ENCODE peak calls at places on chromosomes 3 and 15, in five cellular contexts. One of them, this sample, is unnamed.

GRCh38 chr15:26967719-26968269 is 3.2 kb upstream of the GABRG3 start:
- DNase-seq in A673: no peak
- DNase-seq in testis: peak
- DNase-seq in IMR-90: no peak
- DNase-seq in HL-60: no peak
- DNase-seq in this sample: no peak

GRCh38 chr15:79030470-79030869 is 60.1 kb downstream of the RASGRF1 start:
- DNase-seq in IMR-90: no peak
- DNase-seq in HL-60: no peak
- DNase-seq in A673: no peak
- DNase-seq in testis: no peak
- DNase-seq in this sample: no peak

GRCh38 chr15:51750942-51751686 is at the start of gene TMOD2:
- DNase-seq in A673: peak
- DNase-seq in testis: peak
- DNase-seq in IMR-90: peak
- DNase-seq in HL-60: no peak
- DNase-seq in this sample: peak

GRCh38 chr15:56856934-56857333 is 61.5 kb upstream of the TCF12 start:
- DNase-seq in testis: no peak
- DNase-seq in A673: no peak
- DNase-seq in HL-60: no peak
- DNase-seq in IMR-90: no peak
- DNase-seq in this sample: no peak

GRCh38 chr3:123290107-123290930 is 88.6 kb downstream of the SEC22A start:
- DNase-seq in IMR-90: no peak
- DNase-seq in testis: peak
- DNase-seq in HL-60: no peak
- DNase-seq in A673: no peak
- DNase-seq in this sample: no peak

GRCh38 chr3:46280105-46280797 is 38.0 kb downstream of the CCR3 start:
- DNase-seq in IMR-90: peak
- DNase-seq in testis: no peak
- DNase-seq in HL-60: no peak
- DNase-seq in A673: no peak
- DNase-seq in this sample: no peak

GRCh38 chr15:45641374-45641778 is 6.5 kb downstream of the SQOR start:
- DNase-seq in HL-60: peak
- DNase-seq in IMR-90: peak
- DNase-seq in A673: no peak
- DNase-seq in testis: no peak
- DNase-seq in this sample: peak

GRCh38 chr3:9732080-9732752 is 681 bp downstream of the BRPF1 start:
- DNase-seq in HL-60: no peak
- DNase-seq in testis: peak
- DNase-seq in A673: no peak
- DNase-seq in IMR-90: no peak
- DNase-seq in this sample: no peak

GRCh38 chr15:76358453-76358852 is 21.9 kb downstream of the ISL2 start:
- DNase-seq in HL-60: no peak
- DNase-seq in A673: no peak
- DNase-seq in IMR-90: no peak
- DNase-seq in testis: no peak
- DNase-seq in this sample: no peak

GRCh38 chr3:32237670-32238026 is 832 bp upstream of the CMTM8 start:
- DNase-seq in IMR-90: no peak
- DNase-seq in A673: no peak
- DNase-seq in HL-60: no peak
- DNase-seq in testis: no peak
- DNase-seq in this sample: no peak

GRCh38 chr3:32241100-32241499 is 2.6 kb downstream of the CMTM8 start:
- DNase-seq in testis: no peak
- DNase-seq in A673: no peak
- DNase-seq in IMR-90: no peak
- DNase-seq in HL-60: no peak
- DNase-seq in this sample: no peak

GRCh38 chr3:32238027-32238815 is at the start of gene CMTM8:
- DNase-seq in testis: peak
- DNase-seq in A673: peak
- DNase-seq in IMR-90: no peak
- DNase-seq in HL-60: no peak
- DNase-seq in this sample: peak

GRCh38 chr3:32238816-32239637 is 547 bp downstream of the CMTM8 start:
- DNase-seq in A673: peak
- DNase-seq in HL-60: peak
- DNase-seq in testis: peak
- DNase-seq in IMR-90: peak
- DNase-seq in this sample: peak

DNA sequence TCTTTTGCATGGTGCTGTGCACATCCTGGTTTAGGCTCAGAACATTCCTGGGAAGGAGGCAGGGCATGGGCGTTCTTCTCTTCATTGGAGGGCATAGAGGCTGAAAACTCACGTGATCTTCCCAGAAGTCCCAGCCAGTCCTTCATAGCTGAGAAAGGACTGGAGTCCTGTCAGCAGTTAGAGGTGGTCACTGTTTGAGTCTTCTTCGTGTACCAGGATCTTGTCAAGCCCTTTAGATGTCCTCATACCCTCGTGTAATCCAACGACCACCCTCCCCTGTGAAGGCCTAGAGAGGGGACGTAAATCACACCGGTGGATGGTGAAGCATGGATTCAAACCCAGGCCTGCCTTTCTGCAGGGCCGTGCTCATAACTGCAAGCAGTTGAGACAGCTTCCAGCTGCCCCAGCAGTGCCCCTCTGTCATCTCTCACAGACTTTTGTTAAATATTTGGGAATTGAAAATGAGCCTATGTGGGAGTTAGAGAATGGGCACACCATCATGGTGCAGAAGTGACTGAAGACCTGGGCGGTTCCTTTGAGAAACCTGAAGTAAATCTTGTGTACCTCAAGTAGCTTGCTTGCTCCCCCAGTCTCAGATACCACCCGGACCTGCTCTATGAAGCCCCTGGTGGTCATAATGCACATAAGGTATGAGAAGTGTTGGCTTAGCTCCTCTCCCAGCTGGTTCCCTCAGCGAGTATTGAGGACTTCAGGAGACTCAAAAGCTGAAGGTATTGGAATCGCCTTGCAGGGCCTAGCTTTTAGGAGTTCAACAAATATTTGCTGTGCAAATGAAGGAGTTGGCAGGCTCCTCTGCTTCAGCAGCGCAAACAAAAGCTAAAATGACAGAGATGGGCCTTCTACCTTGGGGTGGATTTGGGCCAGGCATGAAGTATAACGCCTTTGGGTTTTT is 1.4 kb downstream of the CMTM8 start:
- DNase-seq in testis: no peak
- DNase-seq in HL-60: no peak
- DNase-seq in A673: peak
- DNase-seq in IMR-90: no peak
- DNase-seq in this sample: peak
- H3K4me3 ChIP-seq in testis: no peak
- H3K4me3 ChIP-seq in HL-60: no peak
- H3K4me3 ChIP-seq in A673: peak
- H3K4me3 ChIP-seq in IMR-90: no peak
- H3K4me3 ChIP-seq in this sample: peak

GRCh38 chr3:197496746-197497125 is 59.0 kb downstream of the BDH1 start:
- DNase-seq in IMR-90: no peak
- DNase-seq in testis: no peak
- DNase-seq in HL-60: no peak
- DNase-seq in A673: peak
- DNase-seq in this sample: no peak
- H3K27ac ChIP-seq in IMR-90: no peak
- H3K27ac ChIP-seq in testis: no peak
- H3K27ac ChIP-seq in HL-60: no peak
- H3K27ac ChIP-seq in A673: peak
- H3K27ac ChIP-seq in this sample: no peak

GRCh38 chr15:70701891-70702568 is 61.3 kb downstream of the UACA start:
- DNase-seq in HL-60: no peak
- DNase-seq in A673: peak
- DNase-seq in testis: peak
- DNase-seq in IMR-90: peak
- DNase-seq in this sample: no peak

GRCh38 chr15:70698991-70699390 is 64.4 kb downstream of the UACA start:
- DNase-seq in testis: no peak
- DNase-seq in HL-60: no peak
- DNase-seq in A673: no peak
- DNase-seq in IMR-90: no peak
- DNase-seq in this sample: no peak

GRCh38 chr15:70702584-70702983 is 60.8 kb downstream of the UACA start:
- DNase-seq in testis: no peak
- DNase-seq in IMR-90: no peak
- DNase-seq in A673: no peak
- DNase-seq in HL-60: no peak
- DNase-seq in this sample: no peak

GRCh38 chr15:70698412-70698811 is 64.9 kb downstream of the UACA start:
- DNase-seq in IMR-90: no peak
- DNase-seq in A673: no peak
- DNase-seq in testis: no peak
- DNase-seq in HL-60: no peak
- DNase-seq in this sample: no peak

DNA sequence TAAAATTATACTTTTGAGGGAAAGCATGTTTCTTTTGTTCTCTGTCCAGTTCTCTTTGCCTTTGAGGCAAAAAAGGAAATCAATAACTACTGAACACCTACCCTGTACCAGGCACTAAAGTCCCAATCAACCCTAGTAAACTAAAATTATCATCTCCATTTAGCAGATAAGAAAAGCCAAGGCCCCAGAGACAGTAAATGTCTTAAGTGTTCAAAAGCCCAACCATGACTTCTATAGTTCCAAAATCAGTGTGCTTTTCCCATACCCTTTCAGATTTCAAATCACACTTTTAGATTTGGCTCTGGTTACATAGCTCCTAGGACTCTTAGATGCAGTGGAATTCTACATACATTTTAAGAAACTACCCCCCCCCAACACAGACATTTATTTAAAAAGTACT is 63.5 kb downstream of the UACA start:
- DNase-seq in testis: no peak
- DNase-seq in IMR-90: no peak
- DNase-seq in HL-60: no peak
- DNase-seq in A673: no peak
- DNase-seq in this sample: no peak
- H3K4me3 ChIP-seq in testis: no peak
- H3K4me3 ChIP-seq in IMR-90: no peak
- H3K4me3 ChIP-seq in HL-60: no peak
- H3K4me3 ChIP-seq in A673: no peak
- H3K4me3 ChIP-seq in this sample: no peak

DNA sequence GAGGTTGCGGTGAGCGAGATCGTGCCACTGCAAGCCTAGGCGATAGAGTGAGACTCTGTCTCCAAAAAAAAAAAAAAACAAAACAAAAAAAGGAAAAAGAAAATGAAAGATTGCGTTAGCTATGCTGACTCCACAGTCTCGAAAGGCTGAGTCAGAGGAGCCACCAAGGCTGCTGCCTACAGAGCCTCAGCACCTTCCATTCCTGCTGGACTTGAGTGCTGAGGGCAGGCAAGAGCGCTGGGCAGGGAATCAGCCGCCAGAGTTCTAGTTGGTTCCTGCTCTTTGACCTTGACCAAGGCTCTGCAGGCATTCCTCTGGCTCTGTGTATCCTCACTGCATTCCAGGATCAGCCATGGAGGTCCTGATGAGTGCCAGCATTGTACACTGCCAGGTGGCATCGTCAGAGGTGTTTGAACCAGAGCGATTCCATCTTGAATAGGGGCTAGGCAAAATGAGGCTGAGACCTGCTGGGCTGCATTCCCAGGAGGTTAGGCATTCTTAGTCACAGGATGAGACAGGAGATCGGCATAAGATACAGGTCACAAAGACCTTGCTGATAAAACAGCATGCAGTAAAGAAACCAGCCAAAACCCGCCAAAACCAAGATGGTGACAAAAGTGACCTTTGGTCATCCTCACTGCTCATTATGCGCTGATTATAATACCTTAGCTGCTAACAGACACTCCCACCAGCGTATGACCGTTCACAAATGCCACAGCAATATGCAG is 5.9 kb downstream of the MESP2 start:
- DNase-seq in testis: peak
- DNase-seq in A673: no peak
- DNase-seq in IMR-90: peak
- DNase-seq in HL-60: no peak
- DNase-seq in this sample: peak
- H3K27ac ChIP-seq in testis: no peak
- H3K27ac ChIP-seq in A673: no peak
- H3K27ac ChIP-seq in IMR-90: no peak
- H3K27ac ChIP-seq in HL-60: no peak
- H3K27ac ChIP-seq in this sample: peak

GRCh38 chr3:195124378-195124985 is 146.5 kb downstream of the XXYLT1 start:
- DNase-seq in HL-60: no peak
- DNase-seq in IMR-90: no peak
- DNase-seq in testis: no peak
- DNase-seq in A673: no peak
- DNase-seq in this sample: no peak
- H3K4me3 ChIP-seq in HL-60: no peak
- H3K4me3 ChIP-seq in IMR-90: no peak
- H3K4me3 ChIP-seq in testis: no peak
- H3K4me3 ChIP-seq in A673: no peak
- H3K4me3 ChIP-seq in this sample: no peak

GRCh38 chr3:112304611-112305010 is 10.6 kb upstream of the SLC9C1 start:
- DNase-seq in HL-60: no peak
- DNase-seq in IMR-90: peak
- DNase-seq in A673: no peak
- DNase-seq in testis: no peak
- DNase-seq in this sample: no peak
- H3K27ac ChIP-seq in HL-60: no peak
- H3K27ac ChIP-seq in IMR-90: no peak
- H3K27ac ChIP-seq in A673: no peak
- H3K27ac ChIP-seq in testis: peak
- H3K27ac ChIP-seq in this sample: no peak

GRCh38 chr15:89812847-89813320 is 1.8 kb downstream of the ANPEP start:
- DNase-seq in HL-60: no peak
- DNase-seq in testis: no peak
- DNase-seq in IMR-90: no peak
- DNase-seq in A673: no peak
- DNase-seq in this sample: no peak
- H3K4me3 ChIP-seq in HL-60: peak
- H3K4me3 ChIP-seq in testis: no peak
- H3K4me3 ChIP-seq in IMR-90: no peak
- H3K4me3 ChIP-seq in A673: no peak
- H3K4me3 ChIP-seq in this sample: no peak

This sample was measured in body of pancreas.